ENCODE peak calls at places on chromosomes 13 and 19, in ten cellular contexts. Y is lower lobe of right lung, Z is ascending aorta, F is fibroblast of the aortic adventitia, E is lower leg skin, A is prostate gland, V is heart right ventricle, L is body of pancreas, Q is tibial nerve, N is astrocyte of the spinal cord. U is an unnamed sample.
A peak's percentile ranks its signal among the peaks of the same experiment; 100 is the strongest.

GRCh38 chr13:46480131-46480530 is 72.8 kb upstream of the LRCH1 start:
- DNase-seq in Z (no peak), E (no peak), V (no peak), Y (no peak), N (no peak), Q (no peak), A (no peak), L (no peak), F (no peak), U (no peak)

GRCh38 chr13:51797664-51798488 is 6.1 kb downstream of the DHRS12 start:
- DNase-seq in V (no peak), Z (no peak), N (peak; percentile 69), A (peak; percentile 75), Y (no peak), L (peak; percentile 95), Q (no peak), F (peak; percentile 59), E (no peak), U (peak; percentile 63)

GRCh38 chr19:6674868-6675305 is 4.9 kb upstream of the TNFSF14 start:
- DNase-seq in Z (peak; percentile 74), V (peak; percentile 47), F (peak; percentile 54), Y (peak; percentile 73), A (no peak), Q (peak; percentile 28), E (peak; percentile 47), N (peak; percentile 43), L (peak; percentile 28), U (peak; percentile 82)

GRCh38 chr13:80787604-80788003 is 446.7 kb upstream of the SPRY2 start:
- DNase-seq in E (no peak), F (no peak), V (no peak), N (no peak), A (no peak), Q (no peak), Y (no peak), L (no peak), Z (no peak), U (no peak)

GRCh38 chr13:80309926-80310325 is 31.0 kb downstream of the SPRY2 start:
- DNase-seq in L (no peak), Z (no peak), Q (no peak), N (no peak), F (no peak), A (no peak), E (no peak), V (no peak), Y (no peak), U (no peak)

GRCh38 chr13:105063676-105064075 is 1471.8 kb downstream of the EFNB2 start:
- DNase-seq in A (no peak), Z (no peak), L (no peak), Q (no peak), Y (no peak), F (no peak), V (no peak), E (no peak), N (peak; percentile 24), U (no peak)

GRCh38 chr13:105311094-105311493 is 1224.4 kb downstream of the EFNB2 start:
- DNase-seq in A (no peak), Y (no peak), V (no peak), N (no peak), Q (no peak), Z (no peak), L (no peak), E (no peak), F (no peak), U (no peak)

GRCh38 chr19:10289167-10289835 is 451 bp upstream of the ICAM5 start:
- DNase-seq in Z (no peak), L (no peak), Q (no peak), V (no peak), Y (peak; percentile 83), E (no peak), F (no peak), A (no peak), N (no peak), U (peak; percentile 77)

GRCh38 chr19:10513223-10513622 is 4.0 kb downstream of the S1PR5 start:
- DNase-seq in N (no peak), F (no peak), Z (no peak), Q (no peak), V (no peak), Y (no peak), L (no peak), E (no peak), A (no peak), U (no peak)

GRCh38 chr19:55209430-55210119 is at the start of gene PTPRH:
- DNase-seq in Z (no peak), V (no peak), N (peak; percentile 29), Y (no peak), A (no peak), L (peak; percentile 56), E (no peak), F (no peak), Q (no peak), U (no peak)

GRCh38 chr13:59879281-59879680 is 284.4 kb downstream of the DIAPH3 start:
- DNase-seq in L (no peak), F (no peak), Y (no peak), Z (no peak), A (no peak), V (no peak), N (no peak), Q (no peak), E (no peak), U (no peak)

GRCh38 chr19:5154799-5155426 is 185.7 kb downstream of the PTPRS start:
- DNase-seq in Z (peak; percentile 53), F (no peak), V (no peak), Y (no peak), N (no peak), Q (no peak), L (no peak), A (no peak), E (no peak), U (no peak)

GRCh38 chr19:35501684-35502083 is 11.4 kb upstream of the KRTDAP start:
- DNase-seq in A (no peak), E (no peak), L (no peak), Z (no peak), Q (no peak), Y (no peak), F (no peak), N (no peak), V (no peak), U (no peak)

DNA sequence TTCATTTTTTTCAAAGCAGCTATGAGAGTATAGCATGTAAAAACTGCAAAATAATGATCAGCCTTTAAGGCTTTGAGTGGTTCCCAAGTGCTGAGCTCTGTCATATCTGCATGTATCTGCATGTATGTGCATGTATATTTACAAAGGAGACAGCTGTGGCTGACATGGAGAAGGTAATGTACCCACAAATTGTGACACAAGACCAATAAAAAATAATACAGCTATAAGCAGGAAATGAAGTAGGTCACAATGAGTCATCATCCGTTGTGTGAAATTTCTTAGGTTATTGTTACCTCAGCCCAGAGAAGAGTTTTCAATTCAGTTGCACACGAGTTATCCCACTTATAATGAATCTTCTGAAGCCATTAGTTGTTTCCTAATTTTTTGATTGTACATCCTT is 60.9 kb upstream of the MED4 start:
- DNase-seq in Q (no peak), F (peak; percentile 61), Y (no peak), A (peak; percentile 53), V (no peak), N (peak; percentile 65), E (no peak), Z (no peak), L (no peak), U (peak; percentile 7)
- H3K4me3 ChIP-seq in Q (no peak overlapping the region), F (no peak overlapping the region), Y (no peak overlapping the region), A (no peak overlapping the region), V (no peak overlapping the region), N (no peak overlapping the region), E (no peak overlapping the region), Z (no peak overlapping the region), L (no peak overlapping the region), U (no peak overlapping the region)

GRCh38 chr19:49807888-49808675 is 5.0 kb downstream of the FUZ start:
- DNase-seq in Z (peak; percentile 63), Q (no peak), F (no peak), L (no peak), Y (no peak), A (no peak), V (no peak), E (no peak), N (no peak), U (no peak)
- H3K4me3 ChIP-seq in Z (peak overlapping the region; percentile 80), Q (peak overlapping the region; percentile 73), F (peak overlapping the region; percentile 25), L (no peak overlapping the region), Y (peak overlapping the region; percentile 91), A (no peak overlapping the region), V (peak overlapping the region; percentile 85), E (no peak overlapping the region), N (no peak overlapping the region), U (no peak overlapping the region)

GRCh38 chr19:52584686-52585085 is 14.6 kb downstream of the ZNF701 start:
- DNase-seq in V (no peak), E (no peak), F (no peak), Y (no peak), N (no peak), L (no peak), Z (no peak), A (no peak), Q (no peak), U (no peak)

GRCh38 chr19:52590728-52591127 is 20.6 kb downstream of the ZNF701 start:
- DNase-seq in E (no peak), Q (no peak), A (no peak), Z (no peak), N (no peak), V (no peak), F (no peak), L (no peak), Y (no peak), U (no peak)

GRCh38 chr19:52585604-52586003 is 15.5 kb downstream of the ZNF701 start:
- DNase-seq in Z (no peak), N (no peak), L (no peak), F (no peak), E (no peak), Q (no peak), V (no peak), A (no peak), Y (no peak), U (no peak)

DNA sequence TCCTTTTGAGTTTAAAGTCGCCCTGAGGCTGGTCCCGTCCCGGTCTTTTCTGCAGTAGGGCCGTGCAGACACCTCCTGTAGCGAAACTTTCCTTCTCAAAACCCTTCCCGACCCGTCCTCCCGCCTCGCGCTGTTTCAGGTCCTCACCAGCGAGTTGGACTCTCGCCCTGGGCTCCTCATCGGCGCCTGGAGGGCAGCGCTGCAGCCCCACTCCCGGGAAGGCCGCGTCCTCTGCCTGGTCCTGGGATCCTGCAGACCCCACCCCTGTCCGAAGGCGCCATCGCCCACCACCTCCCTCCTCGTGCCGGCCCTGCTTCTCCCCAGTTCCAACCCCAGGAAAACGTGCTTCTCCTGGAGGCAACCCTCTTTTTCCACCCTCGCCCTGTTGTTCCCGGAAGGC is 15.0 kb downstream of the ZNF701 start:
- DNase-seq in Z (no peak), E (no peak), L (no peak), A (no peak), Q (no peak), N (no peak), F (no peak), V (peak; percentile 18), Y (no peak), U (no peak)
- H3K4me3 ChIP-seq in Z (no peak overlapping the region), E (no peak overlapping the region), L (no peak overlapping the region), A (no peak overlapping the region), Q (no peak overlapping the region), N (peak overlapping the region; percentile 26), F (no peak overlapping the region), V (no peak overlapping the region), Y (peak overlapping the region; percentile 27), U (peak overlapping the region; percentile 73)

GRCh38 chr19:45406957-45407375 is 522 bp downstream of the POLR1G start:
- DNase-seq in Z (no peak), A (no peak), N (no peak), Q (no peak), L (no peak), Y (no peak), V (no peak), E (no peak), F (no peak), U (no peak)
- H3K4me3 ChIP-seq in Z (peak overlapping the region; percentile 86), A (peak overlapping the region; percentile 53), N (peak overlapping the region; percentile 86), Q (peak overlapping the region; percentile 50), L (peak overlapping the region; percentile 85), Y (peak overlapping the region; percentile 76), V (peak overlapping the region; percentile 99), E (peak overlapping the region; percentile 61), F (peak overlapping the region; percentile 95), U (peak overlapping the region; percentile 96)

GRCh38 chr19:3270908-3271307 is 46.4 kb downstream of the CELF5 start:
- DNase-seq in E (no peak), V (no peak), Z (no peak), Q (no peak), Y (no peak), L (peak; percentile 39), N (peak; percentile 19), A (no peak), F (peak; percentile 32), U (peak; percentile 13)
- H3K4me3 ChIP-seq in E (no peak overlapping the region), V (no peak overlapping the region), Z (no peak overlapping the region), Q (no peak overlapping the region), Y (no peak overlapping the region), L (no peak overlapping the region), N (no peak overlapping the region), A (no peak overlapping the region), F (no peak overlapping the region), U (no peak overlapping the region)

U was measured in adipocyte.